ENCODE peak calls at places on chromosomes 6 and 20, in ten cellular contexts. R is CD8-positive, alpha-beta T cell; J is IMR-90; W is CD4-positive, CD25-positive, alpha-beta regulatory T cell; V is endothelial cell of umbilical vein; C is neuronal stem cell; U is osteoblast; Z is kidney; Y is uterus; X is aorta. G is an unnamed sample.

GRCh38 chr20:21705466-21706344 is at the start of gene PAX1:
- DNase-seq in R (no peak), J (no peak), W (no peak), V (no peak), C (no peak), U (peak; percentile 86), Z (no peak), Y (no peak), X (no peak), G (no peak)

GRCh38 chr6:134925800-134926199 is 24.1 kb downstream of the ALDH8A1 start:
- DNase-seq in R (no peak), J (peak; percentile 81), W (no peak), V (peak; percentile 81), C (no peak), U (peak; percentile 79), Z (no peak), Y (no peak), X (no peak), G (no peak)

GRCh38 chr6:149960488-149960887 is 3.3 kb upstream of the ULBP1 start:
- DNase-seq in R (no peak), J (no peak), W (no peak), V (no peak), C (no peak), U (no peak), Z (no peak), Y (no peak), X (no peak), G (no peak)

GRCh38 chr20:54123587-54124180 is 50.1 kb downstream of the CYP24A1 start:
- DNase-seq in R (no peak), J (peak; percentile 93), W (no peak), V (no peak), C (no peak), U (peak; percentile 86), Z (peak; percentile 89), Y (peak; percentile 81), X (no peak), G (no peak)

GRCh38 chr20:8535403-8536003 is 403.4 kb downstream of the PLCB1 start:
- DNase-seq in R (no peak), J (no peak), W (no peak), V (peak; percentile 29), C (no peak), U (no peak), Z (no peak), Y (no peak), X (no peak), G (no peak)

GRCh38 chr20:22921595-22922421 is 113.3 kb upstream of the SSTR4 start:
- DNase-seq in R (no peak), J (peak; percentile 8), W (no peak), V (peak; percentile 56), C (no peak), U (no peak), Z (peak; percentile 76), Y (no peak), X (no peak), G (no peak)

GRCh38 chr6:5036309-5036708 is 32.5 kb upstream of the RPP40 start:
- DNase-seq in R (no peak), J (peak; percentile 67), W (no peak), V (peak; percentile 12), C (peak; percentile 53), U (peak; percentile 9), Z (no peak), Y (no peak), X (no peak), G (no peak)

GRCh38 chr6:27136077-27136644 is 111.3 kb upstream of the PRSS16 start:
- DNase-seq in R (no peak), J (no peak), W (no peak), V (no peak), C (no peak), U (no peak), Z (no peak), Y (no peak), X (no peak), G (no peak)

GRCh38 chr20:13526551-13526950 is 112.2 kb downstream of the TASP1 start:
- DNase-seq in R (no peak), J (peak; percentile 29), W (no peak), V (no peak), C (no peak), U (no peak), Z (no peak), Y (no peak), X (no peak), G (no peak)

GRCh38 chr6:6611486-6611885 is 23.0 kb downstream of the LY86 start:
- DNase-seq in R (no peak), J (no peak), W (no peak), V (no peak), C (no peak), U (no peak), Z (no peak), Y (no peak), X (no peak), G (no peak)
- H3K4me1 ChIP-seq in R (peaks cover 79% of the 10 kb centered on the region), J (no peaks in the 10 kb centered on the region), W (peaks cover 43% of the 10 kb centered on the region), V (no peaks in the 10 kb centered on the region), C (peaks cover 2% of the 10 kb centered on the region), U (no peaks in the 10 kb centered on the region), Z (no peaks in the 10 kb centered on the region), Y (no peaks in the 10 kb centered on the region), X (no peaks in the 10 kb centered on the region), G (no peaks in the 10 kb centered on the region)

DNA sequence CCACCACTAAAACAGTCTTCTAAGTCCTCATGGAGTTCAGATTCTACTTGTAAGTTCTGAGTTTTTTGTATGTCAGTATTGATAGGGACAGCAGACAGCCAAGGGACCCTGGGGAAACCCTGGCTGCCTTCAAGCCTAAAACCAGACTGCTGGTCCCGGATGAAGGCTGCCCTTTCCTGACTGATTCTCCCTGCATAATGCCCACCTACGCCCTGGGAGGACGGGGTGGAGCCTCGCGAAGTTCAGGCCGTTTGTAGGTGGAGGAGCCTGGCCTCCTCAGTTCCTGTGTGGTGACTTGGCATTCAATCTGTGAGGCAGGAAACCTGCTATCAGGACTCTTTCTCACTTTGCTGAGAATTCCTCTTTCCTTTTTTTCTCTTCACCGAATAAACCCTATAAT is 120.3 kb upstream of the LGSN start:
- DNase-seq in R (no peak), J (no peak), W (no peak), V (no peak), C (no peak), U (no peak), Z (no peak), Y (no peak), X (no peak), G (no peak)
- H3K4me1 ChIP-seq in R (no peaks in the 10 kb centered on the region), J (no peaks in the 10 kb centered on the region), W (no peaks in the 10 kb centered on the region), V (no peaks in the 10 kb centered on the region), C (peaks cover 2% of the 10 kb centered on the region), U (no peaks in the 10 kb centered on the region), Z (no peaks in the 10 kb centered on the region), Y (no peaks in the 10 kb centered on the region), X (no peaks in the 10 kb centered on the region), G (no peaks in the 10 kb centered on the region)

GRCh38 chr6:158715330-158716311 is 65.8 kb downstream of the SYTL3 start:
- DNase-seq in R (no peak), J (no peak), W (no peak), V (no peak), C (no peak), U (peak; percentile 13), Z (no peak), Y (no peak), X (peak; percentile 59), G (no peak)
- H3K4me1 ChIP-seq in R (peaks cover 36% of the 10 kb centered on the region), J (peaks cover 3% of the 10 kb centered on the region), W (peaks cover 35% of the 10 kb centered on the region), V (peaks cover 7% of the 10 kb centered on the region), C (peaks cover 7% of the 10 kb centered on the region), U (peaks cover 7% of the 10 kb centered on the region), Z (no peaks in the 10 kb centered on the region), Y (no peaks in the 10 kb centered on the region), X (no peaks in the 10 kb centered on the region), G (no peaks in the 10 kb centered on the region)

GRCh38 chr6:116385911-116386310 is 15.2 kb downstream of the DSE start:
- DNase-seq in R (no peak), J (peak; percentile 33), W (no peak), V (no peak), C (no peak), U (no peak), Z (no peak), Y (no peak), X (no peak), G (no peak)
- H3K4me1 ChIP-seq in R (no peaks in the 10 kb centered on the region), J (peaks cover 21% of the 10 kb centered on the region), W (no peaks in the 10 kb centered on the region), V (peaks cover 30% of the 10 kb centered on the region), C (peaks cover 1% of the 10 kb centered on the region), U (peaks cover 62% of the 10 kb centered on the region), Z (no peaks in the 10 kb centered on the region), Y (peaks cover 19% of the 10 kb centered on the region), X (no peaks in the 10 kb centered on the region), G (peaks cover 4% of the 10 kb centered on the region)

DNA sequence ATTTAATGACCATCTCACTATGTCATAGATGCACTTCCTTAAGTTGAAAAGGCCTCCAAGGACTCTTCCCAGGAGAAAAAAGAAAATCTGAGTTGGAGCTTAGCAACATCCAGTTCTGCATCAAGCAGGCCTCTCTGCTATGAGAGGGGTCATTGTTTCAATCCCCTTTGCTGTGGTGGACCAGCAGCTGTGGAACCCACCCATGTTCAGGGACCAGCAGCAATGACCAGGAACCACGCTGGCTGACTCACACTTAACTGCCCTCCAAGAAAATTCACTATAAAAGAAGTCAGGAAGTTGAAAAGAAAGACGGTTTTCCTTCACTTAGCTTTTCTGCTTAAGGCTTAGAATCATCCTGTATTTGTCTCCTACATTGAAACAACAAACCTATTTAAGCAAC is 1062.4 kb upstream of the FLRT3 start:
- DNase-seq in R (no peak), J (no peak), W (no peak), V (no peak), C (no peak), U (no peak), Z (no peak), Y (no peak), X (no peak), G (no peak)
- H3K4me1 ChIP-seq in R (no peaks in the 10 kb centered on the region), J (no peaks in the 10 kb centered on the region), W (no peaks in the 10 kb centered on the region), V (no peaks in the 10 kb centered on the region), C (peaks cover 3% of the 10 kb centered on the region), U (no peaks in the 10 kb centered on the region), Z (no peaks in the 10 kb centered on the region), Y (no peaks in the 10 kb centered on the region), X (no peaks in the 10 kb centered on the region), G (no peaks in the 10 kb centered on the region)

GRCh38 chr20:56592817-56593216 is 36.3 kb upstream of the TFAP2C start:
- DNase-seq in R (no peak), J (no peak), W (no peak), V (no peak), C (no peak), U (no peak), Z (no peak), Y (no peak), X (no peak), G (no peak)
- H3K4me1 ChIP-seq in R (no peaks in the 10 kb centered on the region), J (no peaks in the 10 kb centered on the region), W (no peaks in the 10 kb centered on the region), V (no peaks in the 10 kb centered on the region), C (no peaks in the 10 kb centered on the region), U (no peaks in the 10 kb centered on the region), Z (no peaks in the 10 kb centered on the region), Y (no peaks in the 10 kb centered on the region), X (no peaks in the 10 kb centered on the region), G (no peaks in the 10 kb centered on the region)

DNA sequence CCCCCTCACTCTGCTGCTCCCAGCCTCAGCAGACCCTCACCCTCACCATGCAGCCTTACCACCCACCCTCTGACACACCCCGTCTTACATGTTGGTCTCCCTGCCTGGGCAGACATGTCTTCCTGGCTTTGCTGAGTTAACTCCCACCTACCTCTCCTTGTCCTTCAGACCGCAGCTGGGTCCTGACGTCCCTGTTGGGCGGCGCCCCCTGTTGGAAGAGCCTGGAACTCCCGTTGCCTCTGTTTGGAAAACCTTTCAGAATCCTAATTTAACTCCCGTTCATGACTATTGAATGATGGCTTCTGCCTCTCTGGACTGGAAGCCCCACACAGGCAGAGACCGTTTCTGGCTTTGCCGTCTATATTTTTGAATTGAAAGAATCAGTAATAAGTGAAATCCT is 245.1 kb downstream of the MYLK4 start:
- DNase-seq in R (no peak), J (no peak), W (no peak), V (no peak), C (no peak), U (no peak), Z (no peak), Y (no peak), X (no peak), G (no peak)
- H3K4me1 ChIP-seq in R (no peaks in the 10 kb centered on the region), J (peaks cover 9% of the 10 kb centered on the region), W (no peaks in the 10 kb centered on the region), V (no peaks in the 10 kb centered on the region), C (no peaks in the 10 kb centered on the region), U (peaks cover 33% of the 10 kb centered on the region), Z (no peaks in the 10 kb centered on the region), Y (no peaks in the 10 kb centered on the region), X (no peaks in the 10 kb centered on the region), G (no peaks in the 10 kb centered on the region)

GRCh38 chr6:73532288-73532687 is 11.5 kb upstream of the EEF1A1 start:
- DNase-seq in R (no peak), J (peak; percentile 10), W (no peak), V (no peak), C (no peak), U (no peak), Z (no peak), Y (no peak), X (no peak), G (no peak)
- H3K4me1 ChIP-seq in R (no peaks in the 10 kb centered on the region), J (peaks cover 2% of the 10 kb centered on the region), W (no peaks in the 10 kb centered on the region), V (no peaks in the 10 kb centered on the region), C (no peaks in the 10 kb centered on the region), U (no peaks in the 10 kb centered on the region), Z (no peaks in the 10 kb centered on the region), Y (no peaks in the 10 kb centered on the region), X (no peaks in the 10 kb centered on the region), G (no peaks in the 10 kb centered on the region)

G was measured in tibial nerve.